ENCODE peak calls at places on chromosome 15, in five cellular contexts. G is endothelial cell, Z is ELR, P is ascending aorta, O is heart left ventricle. Q is an unnamed sample.

GRCh38 chr15:62059818-62060115 is 480 bp downstream of the VPS13C start:
- DNase-seq in G (no peak), Z (peak; percentile 72), P (peak; percentile 66), O (peak; percentile 51), Q (no peak)

GRCh38 chr15:70308011-70308761 is 210.5 kb upstream of the TLE3 start:
- DNase-seq in G (no peak), Z (no peak), P (no peak), O (no peak), Q (no peak)

GRCh38 chr15:100669260-100669659 is 66.9 kb downstream of the ASB7 start:
- DNase-seq in G (no peak), Z (no peak), P (no peak), O (no peak), Q (no peak)

GRCh38 chr15:25784876-25785642 is 78.1 kb downstream of the ATP10A start:
- DNase-seq in G (no peak), Z (peak; percentile 16), P (no peak), O (peak; percentile 63), Q (no peak)

GRCh38 chr15:57943766-57944165 is 121.7 kb downstream of the ALDH1A2 start:
- DNase-seq in G (no peak), Z (no peak), P (no peak), O (no peak), Q (no peak)

GRCh38 chr15:76150971-76151598 is 91.3 kb downstream of the TMEM266 start:
- DNase-seq in G (peak; percentile 86), Z (peak; percentile 84), P (peak; percentile 86), O (peak; percentile 67), Q (peak; percentile 80)

GRCh38 chr15:89332446-89332845 is 2.2 kb downstream of the POLG start:
- DNase-seq in G (peak; percentile 47), Z (peak; percentile 56), P (no peak), O (no peak), Q (no peak)

GRCh38 chr15:76057332-76058000 is 2.3 kb upstream of the TMEM266 start:
- DNase-seq in G (peak; percentile 40), Z (peak; percentile 55), P (no peak), O (no peak), Q (no peak)

GRCh38 chr15:62406268-62406667 is 241.2 kb upstream of the C2CD4B start:
- DNase-seq in G (no peak), Z (no peak), P (no peak), O (no peak), Q (no peak)

GRCh38 chr15:41494922-41495735 is 1.5 kb downstream of the ITPKA start:
- DNase-seq in G (peak; percentile 39), Z (no peak), P (no peak), O (no peak), Q (no peak)

GRCh38 chr15:60704129-60704528 is 225.2 kb upstream of the ICE2 start:
- DNase-seq in G (no peak), Z (no peak), P (no peak), O (no peak), Q (no peak)

GRCh38 chr15:73370151-73370550 is 1.4 kb upstream of the HCN4 start:
- DNase-seq in G (no peak), Z (peak; percentile 3), P (no peak), O (no peak), Q (no peak)

GRCh38 chr15:74956648-74957300 is at the start of gene RPP25:
- DNase-seq in G (peak; percentile 75), Z (peak; percentile 71), P (peak; percentile 89), O (peak; percentile 74), Q (peak; percentile 89)

GRCh38 chr15:99981223-99981647 is 248.0 kb upstream of the LYSMD4 start:
- DNase-seq in G (no peak), Z (peak; percentile 20), P (no peak), O (no peak), Q (no peak)

GRCh38 chr15:75037685-75038084 is 14.3 kb downstream of the PPCDC start:
- DNase-seq in G (no peak), Z (peak; percentile 57), P (no peak), O (no peak), Q (no peak)

GRCh38 chr15:41772720-41773331 is 1.5 kb upstream of the MAPKBP1 start:
- DNase-seq in G (peak; percentile 60), Z (peak; percentile 83), P (peak; percentile 76), O (peak; percentile 40), Q (no peak)

GRCh38 chr15:88938802-88939485 is 25.8 kb upstream of the MFGE8 start:
- DNase-seq in G (no peak), Z (no peak), P (no peak), O (no peak), Q (no peak)

GRCh38 chr15:77070500-77071337 is at the start of gene TSPAN3:
- DNase-seq in G (peak; percentile 96), Z (peak; percentile 92), P (peak; percentile 96), O (peak; percentile 95), Q (peak; percentile 96)

GRCh38 chr15:91268510-91268909 is 168.5 kb downstream of the SV2B start:
- DNase-seq in G (peak; percentile 17), Z (peak; percentile 24), P (no peak), O (no peak), Q (no peak)

GRCh38 chr15:50189630-50190029 is 7.6 kb downstream of the SLC27A2 start:
- DNase-seq in G (no peak), Z (no peak), P (no peak), O (no peak), Q (no peak)

GRCh38 chr15:79948095-79948695 is 22.8 kb downstream of the BCL2A1 start:
- DNase-seq in G (no peak), Z (peak; percentile 15), P (no peak), O (no peak), Q (no peak)

GRCh38 chr15:77038312-77039216 is 32.3 kb downstream of the TSPAN3 start:
- DNase-seq in G (peak; percentile 4), Z (peak; percentile 43), P (no peak), O (no peak), Q (no peak)

GRCh38 chr15:96322401-96323249 is 7.9 kb upstream of the NR2F2 start:
- DNase-seq in G (no peak), Z (no peak), P (peak; percentile 64), O (no peak), Q (peak; percentile 49)

GRCh38 chr15:41061667-41062066 is 54.4 kb downstream of the INO80 start:
- DNase-seq in G (no peak), Z (no peak), P (no peak), O (no peak), Q (no peak)

GRCh38 chr15:28014623-28015200 is 84.4 kb downstream of the OCA2 start:
- DNase-seq in G (no peak), Z (no peak), P (no peak), O (no peak), Q (no peak)

GRCh38 chr15:56963719-56964118 is 45.3 kb downstream of the TCF12 start:
- DNase-seq in G (no peak), Z (no peak), P (no peak), O (no peak), Q (no peak)

GRCh38 chr15:52727825-52728224 is 48.6 kb upstream of the ATOSA start:
- DNase-seq in G (no peak), Z (no peak), P (no peak), O (no peak), Q (no peak)

GRCh38 chr15:96774216-96774615 is 443.7 kb downstream of the NR2F2 start:
- DNase-seq in G (no peak), Z (no peak), P (no peak), O (no peak), Q (no peak)

GRCh38 chr15:93703092-93703785 is 528.1 kb upstream of the MCTP2 start:
- DNase-seq in G (no peak), Z (no peak), P (no peak), O (no peak), Q (no peak)

GRCh38 chr15:75249726-75250125 is 8.4 kb upstream of the GOLGA6C start:
- DNase-seq in G (no peak), Z (no peak), P (no peak), O (no peak), Q (no peak)